ENCODE peak calls at places on chromosomes 16 and 17, in four cellular contexts. Z, H, K and W are unnamed samples.

GRCh38 chr17:28889996-28890395 is 7.5 kb downstream of the FLOT2 start:
- DNase-seq in Z (no peak), H (no peak), K (no peak), W (no peak)

GRCh38 chr17:79612468-79613194 is 1.8 kb upstream of the RBFOX3 start:
- DNase-seq in Z (peak; percentile 26), H (no peak), K (no peak), W (no peak)

GRCh38 chr16:23579371-23579770 is 16.7 kb downstream of the NDUFAB1 start:
- DNase-seq in Z (no peak), H (no peak), K (no peak), W (no peak)

GRCh38 chr16:64406661-64407267 is 715.1 kb downstream of the CDH11 start:
- DNase-seq in Z (no peak), H (no peak), K (no peak), W (no peak)

GRCh38 chr16:8675183-8676159 is 1.1 kb downstream of the ABAT start:
- DNase-seq in Z (no peak), H (no peak), K (no peak), W (peak; percentile 61)

GRCh38 chr16:4613636-4614570 is 785 bp downstream of the UBALD1 start:
- DNase-seq in Z (peak; percentile 42), H (no peak), K (no peak), W (peak; percentile 38)

GRCh38 chr17:47695664-47696376 is 1.9 kb downstream of the TBKBP1 start:
- DNase-seq in Z (no peak), H (no peak), K (no peak), W (no peak)

GRCh38 chr16:89536371-89536770 is 24.1 kb upstream of the RPL13 start:
- DNase-seq in Z (no peak), H (no peak), K (no peak), W (no peak)

GRCh38 chr16:75273054-75273925 is 21.9 kb upstream of the BCAR1 start:
- DNase-seq in Z (peak; percentile 71), H (no peak), K (no peak), W (no peak)

GRCh38 chr17:40326014-40326831 is 17.2 kb downstream of the RARA start:
- DNase-seq in Z (no peak), H (peak; percentile 44), K (no peak), W (peak; percentile 48)

GRCh38 chr16:68642436-68643064 is 2.6 kb upstream of the CDH3 start:
- DNase-seq in Z (peak; percentile 33), H (no peak), K (no peak), W (no peak)

GRCh38 chr16:58472827-58473226 is 27.1 kb upstream of the NDRG4 start:
- DNase-seq in Z (no peak), H (no peak), K (no peak), W (no peak)

GRCh38 chr17:49362723-49363117 is 670 bp upstream of the ZNF652 start:
- DNase-seq in Z (no peak), H (no peak), K (no peak), W (no peak)

GRCh38 chr17:58873926-58874325 is 118.3 kb downstream of the PPM1E start:
- DNase-seq in Z (no peak), H (no peak), K (no peak), W (no peak)

GRCh38 chr16:86072328-86073102 is 173.6 kb downstream of the IRF8 start:
- DNase-seq in Z (peak; percentile 76), H (no peak), K (peak; percentile 37), W (peak; percentile 28)